ENCODE peak calls at places on chromosomes 6 and 20, in eight cellular contexts. One of them, this sample, is unnamed.

GRCh38 chr20:56566621-56567020 is 33.6 kb downstream of the FAM209B start:
- DNase-seq in BJ: no peak
- DNase-seq in fibroblast of pulmonary artery: no peak
- DNase-seq in tibial artery: no peak
- DNase-seq in upper lobe of right lung: no peak
- DNase-seq in astrocyte of the spinal cord: no peak
- DNase-seq in fibroblast of lung: no peak
- DNase-seq in right atrium auricular region: no peak
- DNase-seq in this sample: no peak

GRCh38 chr20:3031524-3032147 is 11.8 kb upstream of the GNRH2 start:
- DNase-seq in BJ: no peak
- DNase-seq in fibroblast of pulmonary artery: no peak
- DNase-seq in tibial artery: no peak
- DNase-seq in upper lobe of right lung: no peak
- DNase-seq in astrocyte of the spinal cord: no peak
- DNase-seq in fibroblast of lung: no peak
- DNase-seq in right atrium auricular region: no peak
- DNase-seq in this sample: no peak

GRCh38 chr6:42001506-42001905 is 48.8 kb upstream of the TAF8 start:
- DNase-seq in BJ: no peak
- DNase-seq in fibroblast of pulmonary artery: no peak
- DNase-seq in tibial artery: no peak
- DNase-seq in upper lobe of right lung: no peak
- DNase-seq in astrocyte of the spinal cord: no peak
- DNase-seq in fibroblast of lung: no peak
- DNase-seq in right atrium auricular region: no peak
- DNase-seq in this sample: no peak

GRCh38 chr6:155174576-155175174 is 89.1 kb upstream of the CLDN20 start:
- DNase-seq in BJ: no peak
- DNase-seq in fibroblast of pulmonary artery: peak
- DNase-seq in tibial artery: no peak
- DNase-seq in upper lobe of right lung: no peak
- DNase-seq in astrocyte of the spinal cord: peak
- DNase-seq in fibroblast of lung: peak
- DNase-seq in right atrium auricular region: no peak
- DNase-seq in this sample: no peak

GRCh38 chr20:49179368-49180277 is 8.5 kb downstream of the STAU1 start:
- DNase-seq in BJ: no peak
- DNase-seq in fibroblast of pulmonary artery: no peak
- DNase-seq in tibial artery: no peak
- DNase-seq in upper lobe of right lung: no peak
- DNase-seq in astrocyte of the spinal cord: no peak
- DNase-seq in fibroblast of lung: no peak
- DNase-seq in right atrium auricular region: no peak
- DNase-seq in this sample: no peak

GRCh38 chr6:105639124-105639523 is 236.2 kb upstream of the PREP start:
- DNase-seq in BJ: no peak
- DNase-seq in fibroblast of pulmonary artery: no peak
- DNase-seq in tibial artery: no peak
- DNase-seq in upper lobe of right lung: no peak
- DNase-seq in astrocyte of the spinal cord: no peak
- DNase-seq in fibroblast of lung: no peak
- DNase-seq in right atrium auricular region: no peak
- DNase-seq in this sample: no peak

GRCh38 chr6:131764350-131764749 is 43.5 kb upstream of the ENPP1 start:
- DNase-seq in BJ: no peak
- DNase-seq in fibroblast of pulmonary artery: peak
- DNase-seq in tibial artery: no peak
- DNase-seq in upper lobe of right lung: no peak
- DNase-seq in astrocyte of the spinal cord: no peak
- DNase-seq in fibroblast of lung: no peak
- DNase-seq in right atrium auricular region: no peak
- DNase-seq in this sample: no peak

GRCh38 chr6:89297695-89298351 is 17.3 kb downstream of the GABRR2 start:
- DNase-seq in BJ: peak
- DNase-seq in fibroblast of pulmonary artery: peak
- DNase-seq in tibial artery: no peak
- DNase-seq in upper lobe of right lung: no peak
- DNase-seq in astrocyte of the spinal cord: peak
- DNase-seq in fibroblast of lung: peak
- DNase-seq in right atrium auricular region: no peak
- DNase-seq in this sample: peak

GRCh38 chr6:21587925-21588811 is 5.4 kb upstream of the SOX4 start:
- DNase-seq in BJ: no peak
- DNase-seq in fibroblast of pulmonary artery: peak
- DNase-seq in tibial artery: peak
- DNase-seq in upper lobe of right lung: peak
- DNase-seq in astrocyte of the spinal cord: peak
- DNase-seq in fibroblast of lung: peak
- DNase-seq in right atrium auricular region: no peak
- DNase-seq in this sample: no peak

GRCh38 chr6:89952361-89952680 is 58.1 kb downstream of the GJA10 start:
- DNase-seq in BJ: no peak
- DNase-seq in fibroblast of pulmonary artery: no peak
- DNase-seq in tibial artery: no peak
- DNase-seq in upper lobe of right lung: no peak
- DNase-seq in astrocyte of the spinal cord: no peak
- DNase-seq in fibroblast of lung: no peak
- DNase-seq in right atrium auricular region: no peak
- DNase-seq in this sample: no peak

GRCh38 chr6:143232849-143233248 is 172.2 kb downstream of the AIG1 start:
- DNase-seq in BJ: no peak
- DNase-seq in fibroblast of pulmonary artery: peak
- DNase-seq in tibial artery: no peak
- DNase-seq in upper lobe of right lung: no peak
- DNase-seq in astrocyte of the spinal cord: no peak
- DNase-seq in fibroblast of lung: peak
- DNase-seq in right atrium auricular region: no peak
- DNase-seq in this sample: no peak

GRCh38 chr6:15999201-15999600 is 129.7 kb upstream of the MYLIP start:
- DNase-seq in BJ: no peak
- DNase-seq in fibroblast of pulmonary artery: no peak
- DNase-seq in tibial artery: no peak
- DNase-seq in upper lobe of right lung: no peak
- DNase-seq in astrocyte of the spinal cord: no peak
- DNase-seq in fibroblast of lung: no peak
- DNase-seq in right atrium auricular region: no peak
- DNase-seq in this sample: no peak

GRCh38 chr6:52576392-52577021 is 353 bp downstream of the TRAM2 start:
- DNase-seq in BJ: no peak
- DNase-seq in fibroblast of pulmonary artery: peak
- DNase-seq in tibial artery: peak
- DNase-seq in upper lobe of right lung: peak
- DNase-seq in astrocyte of the spinal cord: peak
- DNase-seq in fibroblast of lung: peak
- DNase-seq in right atrium auricular region: no peak
- DNase-seq in this sample: no peak

GRCh38 chr6:131949615-131949908 is 1.6 kb downstream of the CCN2 start:
- DNase-seq in BJ: peak
- DNase-seq in fibroblast of pulmonary artery: peak
- DNase-seq in tibial artery: no peak
- DNase-seq in upper lobe of right lung: no peak
- DNase-seq in astrocyte of the spinal cord: no peak
- DNase-seq in fibroblast of lung: peak
- DNase-seq in right atrium auricular region: no peak
- DNase-seq in this sample: no peak

DNA sequence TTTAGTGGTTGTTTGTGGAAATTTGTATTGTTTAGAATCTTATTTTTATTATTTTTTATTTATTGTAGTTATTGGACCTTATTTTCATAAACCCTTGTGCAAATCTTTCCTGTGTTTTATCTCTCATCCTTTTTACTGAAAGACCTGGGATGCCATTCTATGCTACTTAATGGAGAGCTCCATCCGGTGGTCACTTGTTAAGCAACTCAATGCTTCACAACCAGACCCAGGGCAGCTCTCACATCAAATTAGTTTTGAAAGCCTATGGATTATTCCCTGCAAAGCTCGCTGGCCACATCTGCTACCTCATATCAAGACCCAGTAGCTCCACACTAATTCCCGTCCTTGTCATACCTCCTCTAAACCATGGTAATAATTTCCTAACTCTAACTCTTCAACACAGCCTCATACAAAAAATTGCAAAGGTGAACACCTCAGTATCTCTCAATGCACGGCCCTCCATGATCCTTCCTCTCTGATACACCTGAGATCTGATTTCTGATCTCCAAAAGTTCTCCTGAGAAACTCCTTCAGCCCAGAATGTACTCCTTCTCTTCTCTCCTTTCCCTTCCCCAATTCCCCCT is 296.6 kb upstream of the MANEA start:
- DNase-seq in BJ: no peak
- DNase-seq in fibroblast of pulmonary artery: peak
- DNase-seq in tibial artery: no peak
- DNase-seq in upper lobe of right lung: no peak
- DNase-seq in astrocyte of the spinal cord: peak
- DNase-seq in fibroblast of lung: peak
- DNase-seq in right atrium auricular region: no peak
- DNase-seq in this sample: no peak
- TF ChIP-seq CTCF in BJ: peak
- TF ChIP-seq CTCF in fibroblast of pulmonary artery: no peak
- TF ChIP-seq CTCF in tibial artery: no peak
- TF ChIP-seq CTCF in upper lobe of right lung: peak
- TF ChIP-seq CTCF in astrocyte of the spinal cord: peak
- TF ChIP-seq CTCF in fibroblast of lung: peak
- TF ChIP-seq CTCF in right atrium auricular region: peak
- TF ChIP-seq CTCF in this sample: no peak

GRCh38 chr6:149962461-149963211 is 1.1 kb upstream of the ULBP1 start:
- DNase-seq in BJ: no peak
- DNase-seq in fibroblast of pulmonary artery: no peak
- DNase-seq in tibial artery: no peak
- DNase-seq in upper lobe of right lung: no peak
- DNase-seq in astrocyte of the spinal cord: no peak
- DNase-seq in fibroblast of lung: no peak
- DNase-seq in right atrium auricular region: peak
- DNase-seq in this sample: no peak
- H3K4me3 ChIP-seq in BJ: no peak
- H3K4me3 ChIP-seq in fibroblast of pulmonary artery: peak
- H3K4me3 ChIP-seq in tibial artery: no peak
- H3K4me3 ChIP-seq in upper lobe of right lung: peak
- H3K4me3 ChIP-seq in astrocyte of the spinal cord: no peak
- H3K4me3 ChIP-seq in fibroblast of lung: peak
- H3K4me3 ChIP-seq in right atrium auricular region: no peak
- H3K4me3 ChIP-seq in this sample: peak

DNA sequence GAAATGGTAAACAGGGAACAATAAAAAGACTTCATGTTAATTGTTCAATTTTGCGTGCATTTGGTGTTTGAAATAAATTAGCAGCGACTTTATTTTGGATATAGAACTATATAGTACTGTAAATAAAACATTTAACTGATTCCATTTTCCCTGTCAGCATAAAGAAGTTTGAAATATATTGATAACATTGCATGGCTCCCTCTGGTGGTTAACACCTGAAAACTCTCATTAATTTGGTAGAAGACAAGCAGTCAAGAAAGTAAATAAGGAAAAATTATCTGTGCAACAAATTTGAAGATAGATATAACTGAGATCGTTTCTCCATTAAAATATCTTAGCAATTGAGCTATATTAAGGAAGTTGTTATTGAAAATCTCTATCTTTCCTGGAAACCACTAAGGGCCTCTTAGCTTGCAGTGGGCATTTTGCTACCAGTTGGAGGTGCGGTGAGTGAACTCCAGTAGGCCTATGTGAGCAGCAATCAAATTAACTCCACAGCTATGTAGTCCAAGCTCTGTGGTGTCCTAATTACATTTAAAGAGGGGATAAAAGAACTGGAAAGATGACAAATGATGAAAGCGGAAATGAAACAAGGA is 435.7 kb upstream of the FKBP1C start:
- DNase-seq in BJ: no peak
- DNase-seq in fibroblast of pulmonary artery: peak
- DNase-seq in tibial artery: no peak
- DNase-seq in upper lobe of right lung: no peak
- DNase-seq in astrocyte of the spinal cord: no peak
- DNase-seq in fibroblast of lung: no peak
- DNase-seq in right atrium auricular region: no peak
- DNase-seq in this sample: no peak
- TF ChIP-seq CTCF in BJ: no peak
- TF ChIP-seq CTCF in fibroblast of pulmonary artery: peak
- TF ChIP-seq CTCF in tibial artery: no peak
- TF ChIP-seq CTCF in upper lobe of right lung: peak
- TF ChIP-seq CTCF in astrocyte of the spinal cord: no peak
- TF ChIP-seq CTCF in fibroblast of lung: no peak
- TF ChIP-seq CTCF in right atrium auricular region: peak
- TF ChIP-seq CTCF in this sample: no peak

DNA sequence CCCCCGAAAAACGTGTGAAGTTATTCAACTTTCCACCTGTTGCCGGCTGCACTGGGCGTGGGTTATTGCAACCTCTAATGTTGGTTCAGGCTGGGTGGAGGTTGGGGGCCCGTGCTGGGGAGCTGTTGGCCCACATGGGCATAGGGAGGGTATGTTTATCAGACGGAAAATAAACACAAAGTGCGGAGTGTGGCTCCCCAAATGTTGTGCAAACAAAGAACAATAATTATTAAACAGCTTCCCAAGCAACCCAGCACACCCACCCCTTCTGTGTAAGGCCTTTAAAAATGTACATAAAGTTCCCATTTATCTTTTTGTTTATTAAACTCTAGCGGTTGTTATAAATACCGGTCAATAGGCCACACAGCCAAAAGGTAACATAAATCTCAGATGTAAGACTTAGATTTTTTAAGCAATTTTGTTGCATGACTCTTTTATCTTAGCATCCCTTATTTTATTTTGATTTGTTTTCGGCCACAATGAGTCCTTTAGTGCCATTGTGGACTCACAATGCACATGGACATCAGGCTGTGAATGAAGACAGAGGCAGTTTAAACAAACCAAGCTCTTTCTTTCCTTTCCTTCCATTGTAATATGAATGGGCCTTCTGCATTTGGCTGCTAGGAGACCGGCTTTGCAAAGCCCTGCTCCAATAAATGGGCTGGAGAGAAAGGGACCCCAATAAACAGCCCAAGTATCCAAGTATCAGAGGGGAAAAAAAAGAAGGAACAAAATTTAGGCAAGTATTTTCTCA is 6.9 kb upstream of the DLL1 start:
- DNase-seq in BJ: no peak
- DNase-seq in fibroblast of pulmonary artery: no peak
- DNase-seq in tibial artery: peak
- DNase-seq in upper lobe of right lung: no peak
- DNase-seq in astrocyte of the spinal cord: no peak
- DNase-seq in fibroblast of lung: no peak
- DNase-seq in right atrium auricular region: peak
- DNase-seq in this sample: no peak
- H3K4me3 ChIP-seq in BJ: no peak
- H3K4me3 ChIP-seq in fibroblast of pulmonary artery: no peak
- H3K4me3 ChIP-seq in tibial artery: no peak
- H3K4me3 ChIP-seq in upper lobe of right lung: no peak
- H3K4me3 ChIP-seq in astrocyte of the spinal cord: no peak
- H3K4me3 ChIP-seq in fibroblast of lung: no peak
- H3K4me3 ChIP-seq in right atrium auricular region: no peak
- H3K4me3 ChIP-seq in this sample: no peak

DNA sequence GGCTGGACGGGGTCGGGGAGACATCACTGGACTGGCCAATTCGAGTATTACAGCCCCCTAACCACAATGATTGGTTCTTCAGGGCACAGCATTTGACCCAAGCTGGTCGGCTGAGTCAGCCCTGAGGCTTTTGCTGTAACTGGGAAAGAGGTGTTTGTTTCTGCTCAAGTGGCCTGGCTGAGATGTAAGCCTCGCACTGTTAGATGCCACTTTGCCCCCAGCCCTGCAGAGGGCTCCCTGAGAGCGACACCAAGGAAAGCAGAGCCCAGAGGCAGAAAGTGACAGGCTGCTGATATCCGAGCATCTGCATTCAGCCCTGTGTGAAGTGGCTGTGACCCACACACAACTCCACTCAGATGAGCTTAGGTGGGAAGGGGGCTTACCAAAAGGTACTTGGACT is 19.4 kb downstream of the ERGIC3 start:
- DNase-seq in BJ: no peak
- DNase-seq in fibroblast of pulmonary artery: peak
- DNase-seq in tibial artery: no peak
- DNase-seq in upper lobe of right lung: peak
- DNase-seq in astrocyte of the spinal cord: peak
- DNase-seq in fibroblast of lung: peak
- DNase-seq in right atrium auricular region: no peak
- DNase-seq in this sample: no peak
- TF ChIP-seq CTCF in BJ: peak
- TF ChIP-seq CTCF in fibroblast of pulmonary artery: peak
- TF ChIP-seq CTCF in tibial artery: no peak
- TF ChIP-seq CTCF in upper lobe of right lung: peak
- TF ChIP-seq CTCF in astrocyte of the spinal cord: peak
- TF ChIP-seq CTCF in fibroblast of lung: peak
- TF ChIP-seq CTCF in right atrium auricular region: peak
- TF ChIP-seq CTCF in this sample: peak

This sample was measured in AG04449.